ENCODE peak calls at places on chromosomes 16 and 17, in eight cellular contexts. I is A549, R is lower leg skin, V is heart left ventricle, H is body of pancreas, M is IMR-90, P is stomach, S is spleen. D is an unnamed sample.

GRCh38 chr17:80270836-80271235 is 10.2 kb downstream of the RNF213 start:
- DNase-seq in I (peak), R (no peak), V (no peak), H (peak), M (no peak), P (no peak), S (no peak), D (no peak)

GRCh38 chr17:73068322-73069153 is 23.9 kb downstream of the SLC39A11 start:
- DNase-seq in I (no peak), R (no peak), V (no peak), H (peak), M (peak), P (no peak), S (no peak), D (no peak)

GRCh38 chr17:83173180-83173996 is 94.0 kb downstream of the METRNL start:
- DNase-seq in I (no peak), R (no peak), V (no peak), H (no peak), M (no peak), P (no peak), S (peak), D (peak)

GRCh38 chr16:937723-938122 is 33.1 kb downstream of the LMF1 start:
- DNase-seq in I (no peak), R (no peak), V (no peak), H (no peak), M (no peak), P (no peak), S (no peak), D (no peak)

GRCh38 chr16:31513126-31513525 is 4.9 kb upstream of the RUSF1 start:
- DNase-seq in I (no peak), R (no peak), V (no peak), H (no peak), M (peak), P (no peak), S (no peak), D (no peak)

GRCh38 chr16:12120331-12120981 is 143.9 kb downstream of the SNX29 start:
- DNase-seq in I (no peak), R (no peak), V (no peak), H (no peak), M (peak), P (no peak), S (no peak), D (no peak)

GRCh38 chr16:2819179-2819938 is 2.3 kb downstream of the PRSS21 start:
- DNase-seq in I (no peak), R (no peak), V (no peak), H (peak), M (no peak), P (no peak), S (peak), D (no peak)

GRCh38 chr16:52799149-52799548 is 252.2 kb upstream of the TOX3 start:
- DNase-seq in I (no peak), R (no peak), V (no peak), H (no peak), M (no peak), P (no peak), S (no peak), D (no peak)

GRCh38 chr17:81712468-81713003 is 452 bp downstream of the SLC25A10 start:
- DNase-seq in I (peak), R (no peak), V (no peak), H (peak), M (no peak), P (peak), S (no peak), D (no peak)

GRCh38 chr17:72696156-72696555 is 396.3 kb downstream of the SLC39A11 start:
- DNase-seq in I (no peak), R (no peak), V (no peak), H (no peak), M (no peak), P (no peak), S (no peak), D (no peak)

GRCh38 chr17:348692-349425 is 3.7 kb downstream of the RPH3AL start:
- DNase-seq in I (peak), R (peak), V (peak), H (peak), M (no peak), P (peak), S (peak), D (no peak)

GRCh38 chr17:16304832-16305231 is 48.4 kb downstream of the CENPV start:
- DNase-seq in I (no peak), R (no peak), V (no peak), H (no peak), M (peak), P (no peak), S (no peak), D (no peak)

GRCh38 chr16:14354561-14355351 is 275.3 kb downstream of the PARN start:
- DNase-seq in I (no peak), R (no peak), V (no peak), H (no peak), M (peak), P (no peak), S (no peak), D (no peak)

GRCh38 chr16:12876778-12877177 is 24.6 kb upstream of the SHISA9 start:
- DNase-seq in I (no peak), R (no peak), V (no peak), H (no peak), M (no peak), P (no peak), S (no peak), D (no peak)

GRCh38 chr17:81715872-81716673 is 4.0 kb downstream of the SLC25A10 start:
- DNase-seq in I (no peak), R (no peak), V (no peak), H (no peak), M (no peak), P (no peak), S (no peak), D (peak)

DNA sequence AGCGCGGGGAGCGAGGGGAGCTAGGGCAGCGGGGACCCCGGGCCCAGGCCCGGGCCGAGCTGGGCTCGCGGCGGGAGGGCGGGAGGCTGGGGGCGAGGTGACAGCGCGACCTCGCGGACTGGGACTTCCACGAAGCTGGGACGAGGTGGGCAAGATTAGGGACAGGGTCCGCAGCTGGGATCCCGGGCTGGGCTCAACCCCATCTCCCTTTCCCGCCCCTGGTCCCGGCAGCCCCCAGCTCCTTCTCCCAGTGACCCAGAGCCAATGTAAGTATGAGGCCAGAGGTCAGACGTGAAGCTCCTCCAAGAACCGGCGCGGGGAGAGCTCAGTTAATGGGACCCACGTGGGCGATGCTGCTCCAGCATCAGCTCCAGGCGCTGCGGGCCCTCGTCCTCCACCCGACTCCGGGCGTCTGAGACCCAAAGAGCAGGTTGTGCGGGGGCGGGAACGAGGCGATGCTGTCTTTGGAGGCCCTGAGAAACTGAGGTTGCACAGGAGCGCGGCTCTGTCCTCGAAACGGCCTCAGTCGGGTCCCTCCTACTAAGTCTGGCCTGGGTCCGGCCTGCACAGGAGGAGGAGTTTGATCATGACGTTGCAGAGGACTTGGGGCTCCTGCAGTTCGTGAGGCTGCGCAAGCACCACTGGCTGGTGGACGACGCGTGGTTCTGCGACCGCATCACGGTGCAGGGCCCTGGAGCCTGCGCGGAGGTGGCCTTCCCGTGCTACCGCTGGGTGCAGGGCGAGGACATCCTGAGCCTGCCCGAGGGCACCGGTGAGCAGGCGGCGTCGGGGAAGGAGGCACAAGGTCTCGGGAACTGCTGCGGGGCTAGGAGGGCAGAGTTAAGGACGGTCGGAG is 635 bp downstream of the ALOX12 start:
- DNase-seq in I (no peak), R (no peak), V (no peak), H (no peak), M (no peak), P (no peak), S (no peak), D (no peak)
- TF ChIP-seq POLR2A in I (no peak), R (no peak), V (no peak), H (no peak), M (no peak), P (no peak), S (no peak), D (no peak)

GRCh38 chr16:82653550-82654511 is 27.1 kb downstream of the CDH13 start:
- DNase-seq in I (peak), R (no peak), V (no peak), H (no peak), M (peak), P (no peak), S (no peak), D (no peak)

GRCh38 chr16:82657239-82657638 is 30.5 kb downstream of the CDH13 start:
- DNase-seq in I (no peak), R (no peak), V (no peak), H (no peak), M (peak), P (no peak), S (no peak), D (no peak)

GRCh38 chr16:82657786-82658185 is 31.0 kb downstream of the CDH13 start:
- DNase-seq in I (no peak), R (no peak), V (no peak), H (no peak), M (no peak), P (no peak), S (no peak), D (no peak)

GRCh38 chr16:82655720-82656500 is 29.1 kb downstream of the CDH13 start:
- DNase-seq in I (no peak), R (no peak), V (no peak), H (no peak), M (no peak), P (no peak), S (no peak), D (no peak)

DNA sequence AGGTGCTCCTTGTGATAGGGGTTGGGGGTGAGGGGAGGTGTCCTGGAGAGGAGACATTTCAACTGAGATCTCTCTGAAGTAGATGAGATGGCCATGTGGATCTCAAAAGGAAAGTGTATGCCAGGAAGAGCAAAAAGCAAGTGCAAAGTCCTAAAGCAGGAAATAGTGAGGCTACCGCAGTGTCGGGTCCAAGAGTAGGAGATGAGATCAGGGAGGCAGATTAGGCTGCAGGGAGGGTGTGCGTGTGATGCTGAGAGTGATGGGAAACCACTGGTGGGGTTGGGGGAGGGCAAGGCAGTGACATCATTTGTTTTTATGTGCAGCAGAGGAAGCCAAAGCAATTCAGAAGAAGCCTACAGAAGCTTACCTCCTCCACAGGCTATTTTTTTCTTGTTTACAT is 28.5 kb downstream of the CDH13 start:
- DNase-seq in I (no peak), R (no peak), V (no peak), H (peak), M (peak), P (peak), S (no peak), D (no peak)
- TF ChIP-seq POLR2A in I (no peak), R (no peak), V (no peak), H (no peak), M (no peak), P (no peak), S (no peak), D (no peak)

DNA sequence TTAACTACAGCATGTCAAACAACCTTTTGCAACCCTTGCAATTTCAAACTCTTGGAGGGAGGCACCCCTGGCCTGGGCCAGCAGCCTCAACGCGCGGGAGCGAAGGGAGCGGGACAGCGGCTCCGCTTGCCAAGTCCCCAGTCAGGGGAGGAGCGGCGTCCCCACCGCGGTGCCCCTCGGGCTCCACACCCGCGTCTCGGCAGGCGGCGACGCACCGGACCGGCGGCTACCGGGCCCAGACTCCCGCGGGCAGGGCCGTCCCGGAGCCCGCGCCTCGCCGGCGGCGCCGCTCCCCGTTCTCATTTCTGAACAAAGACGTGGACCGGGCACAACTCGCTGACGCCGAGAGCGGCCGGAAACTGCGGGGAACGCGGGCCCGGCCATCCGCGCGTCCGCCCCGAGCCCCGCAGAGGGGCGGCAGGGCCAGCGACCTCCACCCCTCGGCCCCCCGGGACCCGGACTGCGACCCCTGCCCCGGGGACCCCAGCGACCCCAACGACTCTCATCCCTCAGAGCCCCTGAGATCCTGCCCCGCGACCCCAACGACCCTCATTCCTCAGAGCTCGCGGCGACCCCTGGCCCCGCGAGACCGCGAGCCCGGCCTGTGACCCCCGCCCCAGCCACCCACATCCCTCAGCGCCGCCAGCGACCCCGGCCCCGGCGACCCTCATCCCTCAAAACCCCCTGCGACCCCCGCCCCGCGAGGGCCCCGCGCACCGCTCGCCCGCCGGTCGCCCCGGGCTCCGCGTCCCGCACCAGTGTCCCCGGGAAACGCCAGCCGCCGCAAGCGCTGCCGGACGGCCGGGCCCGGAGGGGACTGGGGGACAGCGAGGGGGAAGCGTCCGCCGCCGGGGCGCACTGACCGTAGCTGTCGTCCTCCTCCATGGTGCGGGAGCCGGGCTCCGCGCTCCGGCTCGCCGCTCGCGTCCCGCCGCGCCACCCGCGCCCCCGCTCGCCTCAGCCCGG is at the start of gene CYTH1:
- DNase-seq in I (no peak), R (no peak), V (peak), H (peak), M (no peak), P (peak), S (peak), D (peak)
- TF ChIP-seq POLR2A in I (peak), R (peak), V (peak), H (peak), M (peak), P (no peak), S (no peak), D (peak)

GRCh38 chr17:7873051-7873450 is 15.2 kb downstream of the CYB5D1 start:
- DNase-seq in I (no peak), R (no peak), V (no peak), H (no peak), M (peak), P (no peak), S (no peak), D (no peak)
- TF ChIP-seq POLR2A in I (no peak), R (no peak), V (no peak), H (no peak), M (no peak), P (no peak), S (no peak), D (no peak)

DNA sequence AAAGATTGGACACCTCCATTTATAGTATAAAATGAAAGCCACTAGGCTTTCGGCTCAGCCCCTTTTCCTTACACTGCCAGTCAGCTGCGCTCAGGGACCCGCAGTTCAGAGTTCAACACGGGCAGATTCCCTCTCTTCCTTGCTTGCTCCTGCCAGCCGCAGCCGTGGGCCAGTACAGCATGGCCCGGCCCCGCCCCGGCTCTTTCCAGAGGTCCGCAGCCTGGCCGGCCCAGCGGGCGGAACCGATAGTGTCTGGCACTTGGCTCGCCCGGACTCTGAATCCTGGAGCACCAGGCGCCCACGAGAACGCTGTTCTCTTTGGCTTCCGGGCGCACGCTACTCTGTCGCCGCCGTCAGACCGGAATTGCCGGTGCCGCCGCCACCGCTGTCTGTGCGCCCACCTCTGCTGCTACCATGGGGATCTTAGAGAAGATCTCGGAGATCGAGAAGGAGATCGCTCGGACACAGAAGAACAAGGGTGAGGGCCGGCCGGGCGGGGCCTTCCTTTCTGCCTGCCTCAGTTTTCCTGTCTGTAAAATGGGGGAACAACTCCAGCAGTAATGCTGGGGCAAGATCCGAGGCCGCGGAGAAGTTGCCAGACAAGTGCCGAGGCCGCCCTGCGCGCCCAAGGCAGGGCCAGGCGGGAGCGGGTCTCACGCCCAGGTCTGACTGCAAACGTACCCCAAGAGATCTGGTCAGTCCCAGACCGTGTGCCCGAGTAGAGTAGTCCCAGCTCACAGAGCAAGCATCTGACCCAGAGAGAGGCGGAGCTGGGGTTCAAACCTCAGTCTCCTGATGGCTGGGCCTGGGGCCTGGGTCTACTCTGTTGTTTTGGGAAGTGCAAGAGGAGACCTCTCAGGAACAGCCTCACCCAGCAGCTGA is at the start of gene DRG2:
- DNase-seq in I (peak), R (peak), V (peak), H (peak), M (peak), P (peak), S (peak), D (peak)
- TF ChIP-seq POLR2A in I (peak), R (no peak), V (peak), H (peak), M (peak), P (no peak), S (peak), D (peak)